ENCODE peak calls at places on chromosomes 1 and 21, in five cellular contexts. S is suprapubic skin, T is A549, L is sigmoid colon, O is HepG2. M is an unnamed sample.

GRCh38 chr1:170285027-170285426 is 139.3 kb downstream of the NTMT2 start:
- DNase-seq in S (no peak), T (no peak), L (no peak), O (no peak), M (no peak)

GRCh38 chr1:53393325-53393792 is 65.5 kb upstream of the LRP8 start:
- DNase-seq in S (no peak), T (peak), L (peak), O (peak), M (peak)

GRCh38 chr1:93615201-93616150 is 66.2 kb downstream of the BCAR3 start:
- DNase-seq in S (no peak), T (peak), L (peak), O (peak), M (no peak)

GRCh38 chr1:32063261-32063681 is 9.5 kb upstream of the TMEM39B start:
- DNase-seq in S (peak), T (peak), L (no peak), O (peak), M (no peak)

GRCh38 chr1:21324368-21325137 is 34.3 kb upstream of the ECE1 start:
- DNase-seq in S (no peak), T (peak), L (peak), O (no peak), M (peak)

GRCh38 chr1:58784758-58785423 is 1.0 kb upstream of the JUN start:
- DNase-seq in S (peak), T (peak), L (peak), O (peak), M (peak)

GRCh38 chr1:182845379-182845778 is 6.2 kb downstream of the DHX9 start:
- DNase-seq in S (no peak), T (no peak), L (no peak), O (no peak), M (no peak)

GRCh38 chr1:96313216-96313615 is 408.4 kb upstream of the PTBP2 start:
- DNase-seq in S (no peak), T (no peak), L (no peak), O (no peak), M (no peak)

GRCh38 chr21:14273736-14274538 is 58.0 kb downstream of the RBM11 start:
- DNase-seq in S (peak), T (no peak), L (no peak), O (no peak), M (no peak)

GRCh38 chr1:222250376-222250775 is 297.5 kb downstream of the HHIPL2 start:
- DNase-seq in S (no peak), T (no peak), L (no peak), O (no peak), M (no peak)

GRCh38 chr1:98467584-98467983 is 193.9 kb upstream of the SNX7 start:
- DNase-seq in S (no peak), T (no peak), L (no peak), O (no peak), M (no peak)

GRCh38 chr1:41497056-41497440 is 12.6 kb upstream of the EDN2 start:
- DNase-seq in S (no peak), T (no peak), L (no peak), O (no peak), M (peak)

GRCh38 chr1:218357211-218357892 is 12.2 kb downstream of the TGFB2 start:
- DNase-seq in S (no peak), T (no peak), L (no peak), O (no peak), M (no peak)

GRCh38 chr1:225511828-225512381 is 84.1 kb upstream of the LBR start:
- DNase-seq in S (no peak), T (no peak), L (no peak), O (no peak), M (no peak)

GRCh38 chr1:169928438-169929209 is 34.9 kb upstream of the SCYL3 start:
- DNase-seq in S (no peak), T (no peak), L (no peak), O (peak), M (no peak)

GRCh38 chr1:53851571-53852282 is 13.6 kb upstream of the NDC1 start:
- DNase-seq in S (no peak), T (no peak), L (no peak), O (peak), M (no peak)

GRCh38 chr1:99005537-99005942 is 879 bp upstream of the PLPPR5 start:
- DNase-seq in S (no peak), T (no peak), L (no peak), O (no peak), M (no peak)

GRCh38 chr1:230160957-230161771 is 94.1 kb downstream of the GALNT2 start:
- DNase-seq in S (no peak), T (no peak), L (no peak), O (peak), M (peak)

GRCh38 chr1:52520149-52520548 is 32.7 kb downstream of the TUT4 start:
- DNase-seq in S (no peak), T (no peak), L (no peak), O (no peak), M (no peak)

GRCh38 chr1:36880155-36881070 is 153.9 kb downstream of the GRIK3 start:
- DNase-seq in S (no peak), T (no peak), L (no peak), O (no peak), M (no peak)

GRCh38 chr1:109104364-109105151 is 9.4 kb upstream of the ELAPOR1 start:
- DNase-seq in S (no peak), T (no peak), L (no peak), O (no peak), M (no peak)

GRCh38 chr21:41711416-41712023 is 55.3 kb downstream of the RIPK4 start:
- DNase-seq in S (no peak), T (no peak), L (no peak), O (no peak), M (no peak)

GRCh38 chr1:29639156-29639736 is 402.9 kb downstream of the PTPRU start:
- DNase-seq in S (no peak), T (no peak), L (no peak), O (no peak), M (no peak)

GRCh38 chr1:89943846-89944781 is 50.8 kb upstream of the ZNF326 start:
- DNase-seq in S (no peak), T (no peak), L (no peak), O (no peak), M (no peak)

GRCh38 chr1:161044908-161045748 is 649 bp downstream of the USF1 start:
- DNase-seq in S (no peak), T (peak), L (peak), O (peak), M (peak)

GRCh38 chr1:232282541-232282940 is 347.4 kb downstream of the SIPA1L2 start:
- DNase-seq in S (no peak), T (no peak), L (no peak), O (no peak), M (no peak)

GRCh38 chr1:169653873-169654272 is 23.9 kb upstream of the SELP start:
- DNase-seq in S (no peak), T (no peak), L (no peak), O (no peak), M (no peak)

GRCh38 chr1:155729031-155729898 is 40.4 kb downstream of the DAP3 start:
- DNase-seq in S (no peak), T (peak), L (peak), O (peak), M (no peak)

GRCh38 chr21:25171438-25171837 is 435.8 kb downstream of the MRPL39 start:
- DNase-seq in S (no peak), T (no peak), L (no peak), O (no peak), M (no peak)

GRCh38 chr21:45640888-45641479 is 2.5 kb upstream of the PCBP3 start:
- DNase-seq in S (no peak), T (no peak), L (no peak), O (no peak), M (peak)

GRCh38 chr1:11126544-11126943 is 26.9 kb upstream of the EXOSC10 start:
- DNase-seq in S (no peak), T (no peak), L (no peak), O (no peak), M (no peak)

GRCh38 chr1:221087919-221088318 is 208.7 kb downstream of the HLX start:
- DNase-seq in S (no peak), T (no peak), L (no peak), O (no peak), M (no peak)

DNA sequence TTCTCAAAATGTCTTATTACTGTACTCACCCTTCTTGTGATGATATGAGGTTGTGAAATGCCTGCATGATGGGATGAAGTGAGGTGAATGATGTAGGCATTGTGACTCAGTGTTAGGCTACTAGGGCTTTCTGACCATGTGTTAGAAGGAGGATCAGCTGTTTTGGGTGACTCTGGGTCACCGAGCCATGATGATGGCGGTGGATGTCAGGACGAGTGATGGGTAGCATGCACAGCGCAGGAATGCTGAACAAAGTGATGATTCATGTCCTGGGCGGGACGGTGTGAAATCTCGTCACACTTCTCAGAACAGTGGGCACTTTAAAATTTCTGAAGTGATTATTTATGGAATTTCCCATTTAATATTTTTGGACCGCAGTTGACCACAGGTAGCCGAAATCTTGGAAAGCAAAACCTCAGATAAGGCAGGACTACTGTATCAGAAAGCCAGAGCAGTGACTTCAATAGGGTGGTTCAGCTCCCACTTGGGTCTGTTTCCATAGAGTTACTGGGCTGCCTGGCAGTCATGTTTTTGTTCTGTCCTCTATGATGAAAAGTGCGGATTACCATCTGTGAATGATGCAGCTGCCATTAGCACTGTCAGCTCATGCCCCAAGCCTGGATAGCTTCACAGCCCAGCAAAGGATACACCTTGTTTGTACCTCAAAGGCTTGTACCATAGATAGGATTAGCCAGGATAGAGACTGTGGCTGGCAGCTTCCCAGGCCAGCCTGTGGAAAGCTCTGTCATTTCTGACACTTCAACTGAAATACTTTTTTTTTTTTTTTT is 26.6 kb downstream of the IL6R start:
- DNase-seq in S (no peak), T (no peak), L (peak), O (no peak), M (no peak)
- TF ChIP-seq EP300 in S (peak), T (no peak), L (peak), O (no peak), M (no peak)

GRCh38 chr1:12448746-12449177 is 169.2 kb downstream of the DHRS3 start:
- DNase-seq in S (no peak), T (no peak), L (peak), O (no peak), M (no peak)

GRCh38 chr1:12451560-12451900 is 166.5 kb downstream of the DHRS3 start:
- DNase-seq in S (no peak), T (no peak), L (no peak), O (no peak), M (no peak)

GRCh38 chr1:12452262-12452661 is 165.7 kb downstream of the DHRS3 start:
- DNase-seq in S (no peak), T (no peak), L (no peak), O (no peak), M (no peak)

GRCh38 chr1:12450090-12450764 is 167.8 kb downstream of the DHRS3 start:
- DNase-seq in S (no peak), T (no peak), L (no peak), O (no peak), M (no peak)

DNA sequence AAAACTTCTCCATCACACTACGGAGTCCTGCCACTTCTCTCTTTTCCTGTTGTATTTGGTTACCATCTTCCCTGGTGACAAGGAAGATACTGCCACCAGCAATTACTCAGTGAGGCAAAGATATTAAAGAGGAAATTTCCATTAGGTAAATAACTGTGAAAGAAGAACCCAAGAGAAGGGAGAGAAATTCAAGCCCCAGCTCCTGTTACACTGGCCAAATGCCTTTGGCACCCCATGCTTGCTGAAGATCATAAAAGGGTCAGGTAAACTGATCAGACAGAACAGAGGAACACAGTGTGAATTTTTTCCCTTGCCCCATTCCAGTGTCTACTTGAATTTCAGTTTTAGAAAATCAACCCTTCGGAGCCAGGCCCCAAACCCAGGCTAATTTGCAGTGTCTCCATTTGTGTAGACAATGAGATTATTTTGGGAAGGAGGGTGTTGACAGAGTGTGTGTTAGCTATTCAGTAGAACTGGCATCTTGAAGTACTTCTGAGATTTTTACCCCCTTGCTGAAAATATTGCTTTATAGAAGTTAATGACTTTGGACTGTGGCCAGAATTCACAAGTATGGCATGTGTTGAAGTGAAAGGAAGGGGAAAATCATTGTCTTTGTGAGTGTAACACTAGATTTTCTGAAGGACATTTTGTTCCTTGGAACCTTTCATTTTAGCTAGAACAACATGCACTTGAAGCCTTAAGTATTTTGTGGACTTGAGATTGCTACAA is 167.0 kb downstream of the DHRS3 start:
- DNase-seq in S (no peak), T (no peak), L (no peak), O (no peak), M (no peak)
- TF ChIP-seq EP300 in S (no peak), T (no peak), L (peak), O (no peak), M (no peak)

GRCh38 chr1:184903111-184903692 is 71.1 kb downstream of the NIBAN1 start:
- DNase-seq in S (no peak), T (no peak), L (no peak), O (no peak), M (no peak)
- TF ChIP-seq EP300 in S (peak), T (no peak), L (no peak), O (no peak), M (no peak)

GRCh38 chr1:208544058-208544457 is 299.9 kb upstream of the PLXNA2 start:
- DNase-seq in S (no peak), T (no peak), L (no peak), O (no peak), M (no peak)
- TF ChIP-seq EP300 in S (no peak), T (no peak), L (no peak), O (no peak), M (no peak)

GRCh38 chr1:27568247-27569087 is 35.5 kb downstream of the AHDC1 start:
- DNase-seq in S (peak), T (peak), L (peak), O (peak), M (peak)
- TF ChIP-seq EP300 in S (no peak), T (no peak), L (no peak), O (no peak), M (peak)

DNA sequence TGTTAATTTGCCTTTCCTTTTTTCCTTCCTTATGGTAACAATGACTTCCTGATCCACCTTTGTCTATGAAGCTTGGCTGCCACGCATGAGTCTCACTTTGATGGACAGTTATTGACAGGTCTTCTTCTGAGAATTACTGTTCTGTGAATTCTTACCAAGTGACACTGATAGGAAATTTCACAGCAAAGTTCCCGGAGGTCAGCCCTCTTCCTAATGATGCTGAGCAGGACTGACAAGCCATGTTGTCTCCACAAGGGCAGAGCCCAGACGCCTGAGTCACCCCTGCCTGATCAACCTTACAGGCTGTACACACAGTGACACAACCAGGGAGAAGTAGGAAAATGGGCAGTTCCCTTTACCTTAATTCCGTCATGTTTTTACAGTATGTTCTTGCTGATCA is 44.2 kb downstream of the ZC3H11B start:
- DNase-seq in S (no peak), T (no peak), L (no peak), O (no peak), M (no peak)
- TF ChIP-seq EP300 in S (no peak), T (no peak), L (no peak), O (no peak), M (no peak)

GRCh38 chr1:57117753-57118152 is 151.9 kb upstream of the C8B start:
- DNase-seq in S (no peak), T (no peak), L (no peak), O (no peak), M (no peak)
- TF ChIP-seq EP300 in S (no peak), T (no peak), L (no peak), O (no peak), M (no peak)